ENCODE peak calls at places on chromosomes 1 and 21, in four cellular contexts. J, V, X and O are unnamed samples.

GRCh38 chr1:53553734-53554509 is 94.7 kb downstream of the DMRTB1 start:
- DNase-seq in J (no peak), V (no peak), X (no peak), O (no peak)

GRCh38 chr1:119738100-119738720 is 26.5 kb downstream of the PHGDH start:
- DNase-seq in J (no peak), X (no peak), V (no peak), O (no peak)

GRCh38 chr1:51612349-51612982 is 4.4 kb upstream of the OSBPL9 start:
- DNase-seq in V (no peak), X (peak; percentile 52), J (no peak), O (no peak)

GRCh38 chr1:88800382-88801051 is 90.8 kb downstream of the GTF2B start:
- DNase-seq in V (no peak), X (peak; percentile 30), J (peak; percentile 59), O (peak; percentile 21)

GRCh38 chr1:235078480-235078803 is 50.2 kb downstream of the TOMM20 start:
- DNase-seq in V (no peak), X (peak; percentile 27), J (no peak), O (no peak)

GRCh38 chr1:245448858-245449534 is 294.2 kb downstream of the KIF26B start:
- DNase-seq in J (peak; percentile 32), V (no peak), X (peak; percentile 79), O (no peak)

GRCh38 chr1:28296401-28297220 is 32.2 kb upstream of the MED18 start:
- DNase-seq in V (no peak), J (peak; percentile 38), X (peak; percentile 29), O (peak; percentile 73)

GRCh38 chr1:189673223-189673622 is 804.4 kb downstream of the BRINP3 start:
- DNase-seq in V (no peak), J (no peak), X (no peak), O (no peak)

GRCh38 chr1:62530516-62531154 is 66.7 kb upstream of the ANGPTL3 start:
- DNase-seq in J (peak; percentile 9), V (no peak), X (peak; percentile 47), O (peak; percentile 32)

GRCh38 chr1:228004887-228005462 is 1.8 kb upstream of the WNT3A start:
- DNase-seq in V (peak; percentile 56), X (no peak), J (no peak), O (no peak)

GRCh38 chr1:15762546-15762945 is 4.0 kb downstream of the FBLIM1 start:
- DNase-seq in X (no peak), J (no peak), V (no peak), O (no peak)

GRCh38 chr1:225770586-225771248 is 6.9 kb upstream of the SRP9 start:
- DNase-seq in V (peak; percentile 33), J (peak; percentile 35), X (no peak), O (no peak)
- TF ChIP-seq CTCF in V (no peak), J (no peak), X (no peak), O (no peak)

GRCh38 chr21:46226146-46226545 is 2.4 kb downstream of the LSS start:
- DNase-seq in J (peak; percentile 52), X (no peak), V (peak; percentile 80), O (peak; percentile 34)
- H3K4me3 ChIP-seq in J (peak overlapping the region; percentile 85), X (peak overlapping the region; percentile 80), V (no peak overlapping the region), O (peak overlapping the region; percentile 76)

GRCh38 chr1:1591452-1591851 is 8.5 kb downstream of the FNDC10 start:
- DNase-seq in V (no peak), J (no peak), X (no peak), O (no peak)

GRCh38 chr1:1594602-1594981 is 5.3 kb downstream of the FNDC10 start:
- DNase-seq in X (no peak), J (no peak), V (no peak), O (no peak)

GRCh38 chr1:1596493-1597274 is 3.3 kb downstream of the FNDC10 start:
- DNase-seq in J (no peak), V (no peak), X (no peak), O (no peak)

GRCh38 chr1:1597275-1597930 is 2.5 kb downstream of the FNDC10 start:
- DNase-seq in J (no peak), V (no peak), X (no peak), O (peak; percentile 16)

GRCh38 chr1:1593834-1594601 is 5.9 kb downstream of the FNDC10 start:
- DNase-seq in X (no peak), J (no peak), V (no peak), O (no peak)
- TF ChIP-seq CTCF in X (no peak), J (no peak), V (no peak), O (no peak)

GRCh38 chr1:156814571-156815260 is 1.9 kb downstream of the SH2D2A start:
- DNase-seq in J (no peak), V (peak; percentile 63), X (no peak), O (no peak)
- H3K4me3 ChIP-seq in J (no peak overlapping the region), V (no peak overlapping the region), X (no peak overlapping the region), O (no peak overlapping the region)

DNA sequence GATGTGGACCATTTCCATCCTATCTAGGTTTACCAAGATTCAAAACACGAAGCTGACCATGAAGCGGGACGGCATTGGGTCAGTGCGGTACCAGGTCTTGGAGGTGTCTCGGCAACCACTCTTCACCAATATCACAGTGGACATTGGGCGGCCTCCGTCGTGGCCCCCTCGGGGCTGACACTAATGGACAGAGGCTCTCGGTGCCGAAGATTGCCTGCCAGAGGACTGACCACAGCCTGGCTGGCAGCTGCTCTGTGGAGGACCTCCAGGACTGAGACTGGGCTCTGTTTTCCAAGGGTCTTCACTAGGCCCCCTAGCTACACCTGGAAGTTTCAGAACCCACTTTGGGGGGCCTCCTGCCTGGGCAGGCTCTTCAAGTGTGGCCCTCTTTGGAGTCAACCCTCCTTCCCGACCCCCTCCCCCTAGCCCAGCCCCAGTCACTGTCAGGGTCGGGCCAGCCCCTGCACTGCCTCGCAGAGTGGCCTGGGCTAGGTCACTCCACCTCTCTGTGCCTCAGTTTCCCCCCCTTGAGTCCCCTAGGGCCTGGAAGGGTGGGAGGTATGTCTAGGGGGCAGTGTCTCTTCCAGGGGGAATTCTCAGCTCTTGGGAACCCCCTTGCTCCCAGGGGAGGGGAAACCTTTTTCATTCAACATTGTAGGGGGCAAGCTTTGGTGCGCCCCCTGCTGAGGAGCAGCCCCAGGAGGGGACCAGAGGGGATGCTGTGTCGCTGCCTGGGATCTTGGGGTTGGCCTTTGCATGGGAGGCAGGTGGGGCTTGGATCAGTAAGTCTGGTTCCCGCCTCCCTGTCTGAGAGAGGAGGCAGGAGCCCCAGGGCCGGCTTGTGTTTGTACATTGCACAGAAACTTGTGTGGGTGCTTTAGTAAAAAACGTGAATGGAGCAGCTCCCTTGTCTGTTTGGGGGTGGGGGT is 864 bp upstream of the CCDC24 start:
- DNase-seq in X (no peak), V (no peak), J (no peak), O (no peak)
- TF ChIP-seq CTCF in X (no peak), V (no peak), J (peak; percentile 6), O (no peak)

GRCh38 chr1:248752981-248753525 is 2.5 kb downstream of the LYPD8 start:
- DNase-seq in V (no peak), J (no peak), X (no peak), O (no peak)
- H3K4me3 ChIP-seq in V (no peak overlapping the region), J (no peak overlapping the region), X (no peak overlapping the region), O (no peak overlapping the region)